ENCODE peak calls at places on chromosome 19, in ten cellular contexts. J is heart right ventricle, O is colonic mucosa, U is heart left ventricle, X is GM12878, Y is endodermal cell, I is astrocyte, C is ascending aorta, K is tibial nerve, H is ovary. Q is an unnamed sample. For H3K4me1, the result is how much of the 10 kb centered on the place peaks cover.

GRCh38 chr19:36060430-36060829 is 5.7 kb downstream of the WDR62 start:
- DNase-seq in J (peak), O (no peak), U (peak), C (no peak), K (no peak), Y (peak), X (no peak), H (no peak), I (peak), Q (no peak)

GRCh38 chr19:15115080-15115479 is 7.9 kb downstream of the SYDE1 start:
- DNase-seq in Y (no peak), X (no peak), J (peak), C (no peak), O (peak), U (peak), K (peak), H (peak), I (no peak), Q (peak)

GRCh38 chr19:17206736-17207581 is 8.2 kb upstream of the USE1 start:
- DNase-seq in C (no peak), U (no peak), K (no peak), O (no peak), Y (no peak), X (no peak), J (no peak), H (peak), I (no peak), Q (no peak)

GRCh38 chr19:49150944-49151243 is 4.3 kb downstream of the HRC start:
- DNase-seq in U (no peak), I (no peak), C (no peak), O (no peak), Y (no peak), J (no peak), K (no peak), H (no peak), X (no peak), Q (no peak)

GRCh38 chr19:14023404-14024235 is 4.3 kb upstream of the RLN3 start:
- DNase-seq in O (peak), H (no peak), I (peak), J (peak), K (no peak), U (no peak), X (no peak), Y (peak), C (no peak), Q (no peak)

GRCh38 chr19:39401549-39402416 is 4.9 kb upstream of the ZFP36 start:
- DNase-seq in C (peak), X (no peak), O (peak), Y (peak), H (peak), I (peak), K (no peak), J (peak), U (peak), Q (peak)

GRCh38 chr19:40797963-40798222 is 1.1 kb upstream of the EGLN2 start:
- DNase-seq in X (no peak), U (no peak), Y (no peak), O (no peak), J (no peak), K (no peak), I (no peak), C (no peak), H (no peak), Q (no peak)

GRCh38 chr19:29001006-29001921 is 211.7 kb downstream of the UQCRFS1 start:
- DNase-seq in Y (no peak), X (no peak), K (no peak), H (no peak), J (no peak), I (no peak), O (no peak), U (no peak), C (no peak), Q (peak)

GRCh38 chr19:56145698-56146097 is 4.6 kb downstream of the ZNF444 start:
- DNase-seq in X (no peak), H (no peak), U (no peak), K (no peak), O (no peak), C (no peak), I (no peak), Y (no peak), J (no peak), Q (no peak)

GRCh38 chr19:50221087-50221486 is 17.7 kb downstream of the MYH14 start:
- DNase-seq in U (no peak), C (no peak), J (no peak), H (no peak), I (no peak), X (no peak), K (no peak), O (no peak), Y (no peak), Q (no peak)

GRCh38 chr19:50224986-50225747 is 21.7 kb downstream of the MYH14 start:
- DNase-seq in X (no peak), J (peak), K (no peak), I (no peak), H (no peak), O (no peak), Y (no peak), U (no peak), C (no peak), Q (no peak)

GRCh38 chr19:50223439-50223716 is 20.0 kb downstream of the MYH14 start:
- DNase-seq in H (no peak), I (no peak), O (no peak), Y (no peak), J (no peak), K (no peak), U (no peak), C (no peak), X (no peak), Q (no peak)

GRCh38 chr19:50226536-50226935 is 23.1 kb downstream of the MYH14 start:
- DNase-seq in I (no peak), H (no peak), Y (no peak), K (no peak), C (no peak), J (no peak), U (no peak), X (no peak), O (no peak), Q (no peak)

GRCh38 chr19:50222691-50223438 is 19.4 kb downstream of the MYH14 start:
- DNase-seq in I (no peak), X (no peak), C (no peak), H (no peak), J (no peak), Y (no peak), U (no peak), O (no peak), K (no peak), Q (no peak)
- H3K4me1 ChIP-seq in I (under half), X (under half), C (under half), H (under half), J (under half), Y (under half), U (under half), O (under half), K (under half), Q (under half)

GRCh38 chr19:58393725-58394033 is 1.8 kb upstream of the RNF225 start:
- DNase-seq in I (no peak), U (no peak), Y (no peak), O (no peak), H (no peak), C (no peak), K (no peak), X (no peak), J (no peak), Q (no peak)

GRCh38 chr19:58394821-58395219 is 636 bp upstream of the RNF225 start:
- DNase-seq in K (no peak), C (no peak), U (no peak), X (no peak), Y (no peak), O (no peak), H (no peak), J (no peak), I (no peak), Q (no peak)

GRCh38 chr19:58395979-58396627 is 647 bp downstream of the RNF225 start:
- DNase-seq in C (no peak), X (no peak), Y (peak), H (no peak), K (no peak), J (no peak), U (no peak), O (no peak), I (no peak), Q (no peak)

GRCh38 chr19:58395220-58395978 is at the start of gene RNF225:
- DNase-seq in C (no peak), Y (peak), K (no peak), X (no peak), J (no peak), I (no peak), O (peak), U (no peak), H (no peak), Q (no peak)

GRCh38 chr19:58392945-58393724 is 2.3 kb upstream of the RNF225 start:
- DNase-seq in J (no peak), Y (peak), H (no peak), K (no peak), O (no peak), X (no peak), I (no peak), U (no peak), C (no peak), Q (no peak)
- TF ChIP-seq CTCF in J (no peak), Y (no peak), H (no peak), K (no peak), O (no peak), X (no peak), I (no peak), U (no peak), C (no peak), Q (no peak)

GRCh38 chr19:3024509-3024869 is 4.6 kb downstream of the TLE2 start:
- DNase-seq in H (no peak), O (no peak), Y (no peak), X (no peak), J (no peak), I (no peak), U (no peak), C (no peak), K (no peak), Q (no peak)
- H3K4me3 ChIP-seq in H (no peak), O (peak), Y (peak), X (no peak), J (no peak), I (no peak), U (no peak), C (no peak), K (no peak), Q (no peak)

DNA sequence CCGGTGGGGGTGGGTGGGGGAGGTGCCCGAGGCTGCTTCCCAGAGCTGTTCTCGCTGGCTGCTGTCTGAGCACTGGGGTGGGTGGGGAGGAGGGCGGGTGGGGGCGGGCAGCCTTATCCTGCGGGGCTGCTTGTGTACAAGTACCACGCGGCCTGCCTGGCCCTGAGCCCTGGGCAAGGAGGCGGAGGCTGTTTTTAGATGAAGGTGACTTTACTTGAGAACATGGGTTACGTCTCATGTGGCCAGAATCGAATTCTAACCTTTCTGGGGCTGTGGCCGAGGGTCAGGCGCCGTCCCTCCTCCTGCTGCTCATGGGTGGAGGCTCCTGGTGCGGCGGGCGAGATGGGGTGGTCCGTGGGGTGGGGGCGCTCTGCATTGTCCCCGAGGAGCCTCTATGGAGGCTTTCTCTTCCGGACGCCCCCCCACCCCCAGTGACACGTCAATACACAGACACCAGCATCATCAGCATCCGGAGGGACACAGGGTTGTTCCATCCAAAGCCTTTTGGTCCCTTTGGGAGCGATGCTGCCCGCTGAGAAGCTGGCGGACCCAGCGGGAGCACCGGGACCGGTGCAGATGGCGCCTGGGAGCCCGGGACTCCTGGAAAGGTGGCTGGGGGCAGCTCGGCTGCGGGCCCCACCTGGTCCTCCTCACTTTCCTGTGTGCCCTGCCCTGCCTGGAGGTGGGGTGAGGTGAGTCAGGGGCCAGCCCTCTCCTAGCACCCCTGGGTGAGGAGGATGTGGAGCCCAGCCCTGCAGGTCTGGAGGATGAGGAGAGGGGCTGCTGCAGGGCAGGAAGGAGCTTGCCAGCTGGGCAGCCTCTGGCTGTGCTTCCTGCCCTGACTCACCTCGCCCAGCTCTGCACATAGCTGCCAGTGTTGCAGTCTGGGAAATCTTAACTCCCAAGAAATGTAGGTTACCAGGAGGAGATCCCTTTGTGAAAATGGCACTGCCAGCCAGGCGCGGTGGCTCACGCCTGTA is 3.4 kb downstream of the BSG start:
- DNase-seq in H (peak), Y (peak), C (no peak), J (peak), K (no peak), U (peak), I (peak), O (no peak), X (no peak), Q (no peak)
- H3K4me1 ChIP-seq in H (under half), Y (under half), C (under half), J (half or more), K (under half), U (half or more), I (under half), O (under half), X (under half), Q (under half)

GRCh38 chr19:12938536-12939291 is at the start of gene CALR:
- DNase-seq in J (no peak), K (no peak), I (no peak), Y (no peak), U (no peak), X (no peak), H (peak), C (no peak), O (peak), Q (no peak)
- TF ChIP-seq CTCF in J (peak), K (peak), I (no peak), Y (peak), U (no peak), X (no peak), H (no peak), C (peak), O (no peak), Q (peak)

GRCh38 chr19:58572026-58572817 is 913 bp downstream of the MZF1 start:
- DNase-seq in Y (no peak), H (no peak), J (no peak), O (no peak), C (no peak), X (no peak), I (no peak), K (peak), U (peak), Q (no peak)
- H3K4me3 ChIP-seq in Y (peak), H (peak), J (peak), O (peak), C (peak), X (peak), I (peak), K (peak), U (peak), Q (peak)

DNA sequence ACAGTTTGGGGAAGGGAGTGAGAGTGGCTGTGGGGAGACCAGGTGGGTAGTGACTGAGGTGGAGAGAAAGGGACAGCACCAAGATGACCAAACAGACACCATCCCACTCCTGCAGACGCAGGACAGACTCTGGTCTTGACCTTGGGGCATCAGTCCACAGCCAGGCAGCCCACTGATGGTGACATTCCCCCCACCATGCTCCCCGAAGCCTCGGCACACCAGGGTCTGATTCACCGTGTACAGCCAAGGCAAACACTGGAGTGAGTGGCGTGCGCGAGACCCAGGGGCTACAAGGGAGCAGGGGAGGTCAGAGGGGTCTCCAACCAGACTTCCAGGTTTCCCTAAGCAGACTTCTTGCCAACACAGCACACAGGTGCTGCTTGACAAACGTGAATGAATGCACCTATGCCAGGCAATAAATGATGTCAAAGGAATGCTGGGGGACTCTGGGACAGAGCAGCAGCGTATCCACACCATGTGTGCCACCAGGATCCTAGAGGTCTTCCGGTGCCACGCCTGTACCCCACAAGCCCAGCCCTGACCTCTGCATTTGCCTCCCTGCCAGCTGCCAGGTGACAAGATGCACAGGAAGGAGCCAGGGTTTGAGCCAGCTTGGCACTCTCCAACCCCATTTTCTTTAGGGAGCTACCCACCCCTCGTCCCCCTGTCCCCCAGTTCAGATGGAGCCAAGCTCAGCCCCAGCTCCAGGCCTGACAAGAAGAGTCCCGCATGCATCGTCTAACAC is 18.5 kb downstream of the RANBP3 start:
- DNase-seq in H (no peak), O (no peak), C (no peak), J (no peak), I (no peak), Y (no peak), U (peak), K (no peak), X (no peak), Q (no peak)
- H3K4me1 ChIP-seq in H (under half), O (under half), C (under half), J (half or more), I (under half), Y (under half), U (half or more), K (half or more), X (under half), Q (under half)

DNA sequence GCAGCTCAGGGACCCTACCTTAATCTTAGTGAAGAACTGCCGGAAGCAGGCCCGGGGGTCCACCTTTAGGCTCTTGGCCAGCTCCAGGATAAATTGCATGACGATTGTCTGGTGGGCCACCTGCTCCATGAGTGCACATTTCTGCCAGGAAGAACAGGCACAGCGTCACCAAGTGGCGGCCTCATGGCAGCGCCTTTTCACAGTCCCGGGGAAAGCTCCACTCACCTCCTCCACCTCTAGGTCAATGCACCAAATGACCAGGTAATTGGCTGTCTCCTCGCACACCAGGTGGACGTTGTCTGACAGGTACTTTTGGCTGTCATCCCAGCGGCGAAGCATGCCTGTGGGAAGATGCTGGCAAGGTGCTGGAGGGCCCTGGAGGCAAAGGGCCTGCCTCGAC is 8.3 kb downstream of the CDC37 start:
- DNase-seq in I (no peak), Y (no peak), O (no peak), U (no peak), J (no peak), X (no peak), K (no peak), H (no peak), C (no peak), Q (no peak)
- TF ChIP-seq CTCF in I (no peak), Y (no peak), O (no peak), U (no peak), J (no peak), X (no peak), K (no peak), H (no peak), C (no peak), Q (no peak)

DNA sequence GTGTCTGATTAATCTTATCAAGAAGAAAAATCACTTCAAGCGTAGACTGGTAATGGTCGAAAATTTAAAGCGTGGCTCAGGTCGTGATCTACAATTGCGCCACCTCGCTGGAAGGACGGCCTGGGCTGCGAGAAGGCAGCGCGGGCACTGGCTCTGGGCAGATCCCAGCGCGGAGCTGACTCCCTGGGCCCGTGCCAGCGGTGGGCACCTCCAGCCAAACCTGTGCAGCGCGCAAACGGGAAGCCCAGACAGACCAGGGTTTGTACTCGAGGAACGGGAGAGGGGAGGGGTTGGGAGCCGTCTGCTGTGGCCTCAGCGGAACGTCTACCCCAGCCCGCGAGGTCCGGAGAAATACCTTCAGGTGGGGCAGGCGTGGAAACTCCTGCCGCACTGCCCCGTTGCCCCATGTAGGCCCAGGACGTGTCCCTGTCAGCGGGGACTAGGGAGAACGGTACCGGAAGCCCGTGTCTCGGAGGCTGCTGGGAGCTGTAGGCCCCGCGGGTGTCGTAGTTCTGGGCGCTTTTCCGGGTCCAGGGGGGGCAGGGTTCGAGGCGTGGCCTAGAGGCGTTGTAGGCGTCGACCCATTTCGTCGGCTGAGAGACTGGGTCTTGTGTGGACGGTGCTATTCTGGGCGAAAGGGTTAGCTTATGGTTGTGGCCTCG is 21.1 kb downstream of the ZNF274 start:
- DNase-seq in C (no peak), X (no peak), H (no peak), J (no peak), O (no peak), Y (no peak), I (no peak), U (no peak), K (no peak), Q (no peak)
- H3K4me3 ChIP-seq in C (no peak), X (no peak), H (no peak), J (no peak), O (no peak), Y (peak), I (no peak), U (no peak), K (no peak), Q (no peak)